ENCODE peak calls at places on chromosome 15, in nine cellular contexts. E is Karpas-422; X is iPS DF 6.9; N is prostate gland; R is neural progenitor cell; D is CD4-positive, CD25-positive, alpha-beta regulatory T cell; B is Peyer's patch; W is astrocyte; U is CD8-positive, alpha-beta memory T cell. S is an unnamed sample. For H3K36me3, the result is how much of the 10 kb centered on the place peaks cover.

GRCh38 chr15:29747837-29748417 is 74.3 kb downstream of the TJP1 start:
- DNase-seq in N (no peak), R (no peak), W (no peak), D (no peak), E (peak), B (no peak), U (no peak), X (no peak), S (peak)

GRCh38 chr15:71109890-71110289 is 5.4 kb upstream of the THSD4 start:
- DNase-seq in X (no peak), R (no peak), B (no peak), D (no peak), E (no peak), U (no peak), N (no peak), W (no peak), S (no peak)

GRCh38 chr15:39598186-39598850 is 17.4 kb downstream of the THBS1 start:
- DNase-seq in B (no peak), R (no peak), E (no peak), N (no peak), D (no peak), W (no peak), U (no peak), X (no peak), S (no peak)

GRCh38 chr15:39784125-39784524 is 1.5 kb upstream of the FSIP1 start:
- DNase-seq in E (peak), N (no peak), R (no peak), X (no peak), W (no peak), U (no peak), D (no peak), B (no peak), S (no peak)

GRCh38 chr15:25053000-25053815 is 98.4 kb downstream of the SNRPN start:
- DNase-seq in R (no peak), W (no peak), D (no peak), B (no peak), N (no peak), U (no peak), E (no peak), X (no peak), S (no peak)

GRCh38 chr15:75195122-75195765 is 6.4 kb upstream of the C15orf39 start:
- DNase-seq in N (no peak), E (no peak), U (no peak), W (no peak), D (no peak), B (no peak), R (peak), X (no peak), S (no peak)

GRCh38 chr15:35519536-35520149 is 26.3 kb downstream of the DPH6 start:
- DNase-seq in W (peak), R (peak), E (peak), N (no peak), D (peak), X (no peak), U (no peak), B (no peak), S (peak)

GRCh38 chr15:39598958-39599845 is 18.3 kb downstream of the THBS1 start:
- DNase-seq in X (no peak), N (no peak), B (no peak), W (no peak), U (no peak), R (no peak), D (no peak), E (no peak), S (no peak)

GRCh38 chr15:92780816-92781215 is 119.3 kb upstream of the CHD2 start:
- DNase-seq in U (no peak), B (no peak), W (no peak), R (no peak), X (no peak), E (peak), N (no peak), D (no peak), S (no peak)

GRCh38 chr15:29685156-29686078 is 136.9 kb downstream of the TJP1 start:
- DNase-seq in X (no peak), U (no peak), N (no peak), R (no peak), W (peak), B (no peak), E (no peak), D (no peak), S (no peak)

GRCh38 chr15:98164573-98164972 is 204.1 kb downstream of the ARRDC4 start:
- DNase-seq in B (no peak), N (no peak), D (no peak), W (no peak), E (no peak), U (no peak), R (no peak), X (no peak), S (no peak)

GRCh38 chr15:94080989-94081605 is 150.3 kb upstream of the MCTP2 start:
- DNase-seq in R (no peak), X (no peak), U (no peak), D (no peak), N (no peak), B (no peak), W (no peak), E (no peak), S (no peak)

GRCh38 chr15:48802867-48803266 is 8.0 kb downstream of the CEP152 start:
- DNase-seq in W (peak), E (no peak), N (no peak), X (no peak), B (no peak), D (no peak), U (no peak), R (no peak), S (peak)

GRCh38 chr15:74460298-74460697 is 662 bp downstream of the UBL7 start:
- DNase-seq in W (no peak), D (no peak), U (no peak), B (no peak), E (peak), R (no peak), X (no peak), N (no peak), S (no peak)

GRCh38 chr15:80607288-80607980 is 87.7 kb upstream of the ABHD17C start:
- DNase-seq in U (no peak), R (no peak), E (no peak), B (no peak), X (no peak), D (no peak), N (no peak), W (no peak), S (no peak)

GRCh38 chr15:37877851-37878577 is 56.4 kb upstream of the TMCO5A start:
- DNase-seq in U (no peak), E (no peak), D (no peak), N (no peak), X (no peak), W (peak), R (no peak), B (no peak), S (peak)

GRCh38 chr15:25766421-25766820 is 96.7 kb downstream of the ATP10A start:
- DNase-seq in U (no peak), W (no peak), E (no peak), R (no peak), N (no peak), D (no peak), B (no peak), X (no peak), S (no peak)

GRCh38 chr15:55652363-55652762 is 64.2 kb upstream of the PYGO1 start:
- DNase-seq in N (no peak), B (no peak), W (no peak), X (no peak), D (no peak), E (no peak), R (peak), U (no peak), S (no peak)

GRCh38 chr15:45221053-45221599 is 30.9 kb upstream of the SLC28A2 start:
- DNase-seq in U (no peak), X (no peak), D (no peak), B (no peak), N (no peak), R (no peak), W (no peak), E (no peak), S (no peak)

GRCh38 chr15:33215941-33216872 is 21.7 kb upstream of the FMN1 start:
- DNase-seq in B (no peak), D (peak), R (peak), U (no peak), E (peak), X (no peak), W (no peak), N (no peak), S (peak)

GRCh38 chr15:72047020-72047419 is 70.9 kb downstream of the MYO9A start:
- DNase-seq in B (no peak), D (no peak), U (no peak), X (no peak), E (no peak), R (no peak), W (peak), N (no peak), S (no peak)

GRCh38 chr15:70412717-70413266 is 315.1 kb upstream of the TLE3 start:
- DNase-seq in W (no peak), N (no peak), X (no peak), B (no peak), U (no peak), E (no peak), R (no peak), D (no peak), S (peak)

GRCh38 chr15:52101542-52102340 is 10.8 kb downstream of the BCL2L10 start:
- DNase-seq in E (peak), R (no peak), X (no peak), D (no peak), N (no peak), W (no peak), B (no peak), U (no peak), S (no peak)

GRCh38 chr15:88985547-88986393 is 72.6 kb upstream of the MFGE8 start:
- DNase-seq in W (no peak), N (no peak), E (no peak), X (peak), U (no peak), R (no peak), D (no peak), B (no peak), S (no peak)

GRCh38 chr15:29337156-29337959 is 67.7 kb upstream of the NSMCE3 start:
- DNase-seq in B (no peak), R (no peak), E (no peak), X (no peak), N (peak), U (no peak), D (no peak), W (no peak), S (no peak)

GRCh38 chr15:99507016-99507731 is 58.6 kb upstream of the MEF2A start:
- DNase-seq in B (no peak), R (no peak), X (no peak), N (no peak), D (no peak), E (peak), W (peak), U (no peak), S (peak)

GRCh38 chr15:65757256-65757655 is 34.8 kb downstream of the DENND4A start:
- DNase-seq in N (no peak), X (no peak), R (no peak), U (no peak), B (no peak), D (no peak), W (no peak), E (no peak), S (no peak)

GRCh38 chr15:93173369-93173768 is 84.4 kb upstream of the RGMA start:
- DNase-seq in R (no peak), D (no peak), B (no peak), E (no peak), N (no peak), W (peak), U (no peak), X (no peak), S (no peak)

GRCh38 chr15:72866086-72866646 is 82.6 kb upstream of the ADPGK start:
- DNase-seq in W (no peak), N (no peak), D (no peak), E (no peak), B (no peak), X (no peak), U (no peak), R (no peak), S (no peak)

GRCh38 chr15:62389887-62390792 is 225.1 kb upstream of the C2CD4B start:
- DNase-seq in N (peak), E (peak), W (peak), U (peak), R (peak), D (peak), X (no peak), B (peak), S (peak)

DNA sequence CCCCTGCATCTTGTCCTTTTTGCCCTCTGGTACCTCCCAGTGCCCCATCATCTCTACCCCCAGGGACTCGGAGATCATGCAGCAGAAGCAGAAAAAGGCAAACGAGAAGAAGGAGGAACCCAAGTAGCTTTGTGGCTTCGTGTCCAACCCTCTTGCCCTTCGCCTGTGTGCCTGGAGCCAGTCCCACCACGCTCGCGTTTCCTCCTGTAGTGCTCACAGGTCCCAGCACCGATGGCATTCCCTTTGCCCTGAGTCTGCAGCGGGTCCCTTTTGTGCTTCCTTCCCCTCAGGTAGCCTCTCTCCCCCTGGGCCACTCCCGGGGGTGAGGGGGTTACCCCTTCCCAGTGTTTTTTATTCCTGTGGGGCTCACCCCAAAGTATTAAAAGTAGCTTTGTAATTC is 1.5 kb downstream of the SERF2 start:
- DNase-seq in X (no peak), U (no peak), W (no peak), E (no peak), R (no peak), N (no peak), B (no peak), D (no peak), S (no peak)
- H3K36me3 ChIP-seq in X (under half), U (under half), W (under half), E (under half), R (under half), N (under half), B (under half), D (under half), S (under half)

GRCh38 chr15:82132742-82133141 is 86.9 kb upstream of the MEX3B start:
- DNase-seq in W (peak), R (no peak), N (no peak), E (no peak), D (no peak), U (no peak), X (no peak), B (no peak), S (no peak)
- H3K4me3 ChIP-seq in W (no peak), R (no peak), N (no peak), E (no peak), D (no peak), U (no peak), X (no peak), B (no peak), S (no peak)

DNA sequence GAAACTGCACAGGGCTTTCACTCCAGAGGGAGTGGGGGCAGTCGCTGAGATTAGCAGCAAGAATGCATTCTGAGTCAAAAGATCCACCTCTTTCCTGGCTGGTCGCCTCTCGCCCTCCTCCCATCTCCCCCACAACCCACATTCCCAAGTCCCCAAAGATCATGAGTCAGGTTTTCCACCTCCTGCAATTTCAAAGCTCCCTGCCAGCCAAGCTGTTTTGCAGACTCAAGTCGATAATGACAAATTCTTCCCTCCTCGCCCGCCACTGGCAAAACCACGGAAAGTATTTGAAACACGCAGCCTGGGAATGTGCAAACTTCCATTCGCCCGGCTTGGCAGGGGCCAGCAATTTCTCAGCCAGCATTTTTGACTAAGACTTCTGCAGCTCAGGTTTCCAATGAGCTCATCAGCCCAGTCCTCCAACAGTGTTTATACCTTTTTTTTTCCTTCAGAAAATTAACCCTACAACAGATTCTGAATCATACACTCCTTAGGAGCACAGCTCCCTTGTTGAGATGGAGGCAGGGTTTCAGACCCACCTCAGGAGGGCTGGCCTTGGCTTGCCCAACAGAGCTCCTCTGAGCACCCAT is 181.4 kb downstream of the SMAD6 start:
- DNase-seq in R (peak), W (peak), X (peak), D (no peak), B (peak), E (no peak), N (peak), U (no peak), S (peak)
- H3K27ac ChIP-seq in R (no peak), W (peak), X (no peak), D (no peak), B (no peak), E (no peak), N (peak), U (no peak), S (peak)

GRCh38 chr15:41473418-41473817 is 20.3 kb upstream of the ITPKA start:
- DNase-seq in N (no peak), B (no peak), E (no peak), W (no peak), R (no peak), U (no peak), X (no peak), D (no peak), S (no peak)
- H3K36me3 ChIP-seq in N (under half), B (under half), E (under half), W (under half), R (under half), U (half or more), X (under half), D (half or more), S (half or more)

GRCh38 chr15:21270474-21270873 is 169.8 kb downstream of the POTEB3 start:
- DNase-seq in U (no peak), D (no peak), N (no peak), W (no peak), X (no peak), R (no peak), E (no peak), B (no peak), S (peak)

GRCh38 chr15:21267686-21268395 is 172.5 kb downstream of the POTEB3 start:
- DNase-seq in W (no peak), B (no peak), D (no peak), N (no peak), U (no peak), X (no peak), E (no peak), R (no peak), S (peak)

GRCh38 chr15:21262851-21263400 is 177.4 kb downstream of the POTEB3 start:
- DNase-seq in E (no peak), X (no peak), D (no peak), N (no peak), U (no peak), W (no peak), R (no peak), B (no peak), S (no peak)

GRCh38 chr15:21269121-21269520 is 171.2 kb downstream of the POTEB3 start:
- DNase-seq in U (no peak), E (no peak), W (no peak), B (no peak), D (no peak), R (no peak), N (no peak), X (no peak), S (no peak)

GRCh38 chr15:21267231-21267630 is 173.1 kb downstream of the POTEB3 start:
- DNase-seq in E (no peak), U (no peak), R (no peak), D (no peak), W (no peak), B (no peak), N (no peak), X (no peak), S (no peak)
- H3K4me3 ChIP-seq in E (no peak), U (no peak), R (no peak), D (no peak), W (no peak), B (no peak), N (no peak), X (no peak), S (no peak)

GRCh38 chr15:90064931-90065681 is 37.2 kb downstream of the IDH2 start:
- DNase-seq in E (no peak), B (no peak), X (no peak), D (no peak), W (no peak), R (no peak), N (no peak), U (no peak), S (no peak)

GRCh38 chr15:90063733-90064247 is 38.5 kb downstream of the IDH2 start:
- DNase-seq in W (no peak), X (no peak), E (no peak), B (peak), R (no peak), N (no peak), U (no peak), D (no peak), S (no peak)

GRCh38 chr15:90060797-90061196 is 41.5 kb downstream of the IDH2 start:
- DNase-seq in W (no peak), N (no peak), D (no peak), R (no peak), E (no peak), X (no peak), U (no peak), B (no peak), S (no peak)

GRCh38 chr15:90062023-90062728 is 40.1 kb downstream of the IDH2 start:
- DNase-seq in B (peak), R (peak), X (peak), U (peak), W (no peak), E (peak), N (peak), D (peak), S (peak)

GRCh38 chr15:90062729-90063684 is 39.3 kb downstream of the IDH2 start:
- DNase-seq in U (no peak), B (no peak), W (no peak), X (no peak), E (no peak), D (no peak), N (no peak), R (no peak), S (no peak)
- H3K27ac ChIP-seq in U (no peak), B (peak), W (no peak), X (no peak), E (peak), D (peak), N (peak), R (peak), S (no peak)

GRCh38 chr15:61339526-61339925 is 110.4 kb upstream of the RORA start:
- DNase-seq in W (no peak), U (no peak), X (no peak), B (no peak), D (no peak), E (no peak), R (no peak), N (no peak), S (no peak)

GRCh38 chr15:61342390-61342789 is 113.3 kb upstream of the RORA start:
- DNase-seq in X (no peak), U (no peak), D (no peak), N (no peak), B (no peak), W (no peak), R (no peak), E (no peak), S (no peak)

GRCh38 chr15:61335998-61336648 is 107.0 kb upstream of the RORA start:
- DNase-seq in B (no peak), N (no peak), U (no peak), W (no peak), X (no peak), D (no peak), E (no peak), R (no peak), S (no peak)

GRCh38 chr15:61337541-61337940 is 108.4 kb upstream of the RORA start:
- DNase-seq in E (no peak), D (no peak), R (no peak), B (no peak), W (no peak), U (no peak), X (no peak), N (no peak), S (no peak)
- H3K36me3 ChIP-seq in E (under half), D (under half), R (under half), B (under half), W (under half), U (under half), X (under half), N (under half), S (under half)

DNA sequence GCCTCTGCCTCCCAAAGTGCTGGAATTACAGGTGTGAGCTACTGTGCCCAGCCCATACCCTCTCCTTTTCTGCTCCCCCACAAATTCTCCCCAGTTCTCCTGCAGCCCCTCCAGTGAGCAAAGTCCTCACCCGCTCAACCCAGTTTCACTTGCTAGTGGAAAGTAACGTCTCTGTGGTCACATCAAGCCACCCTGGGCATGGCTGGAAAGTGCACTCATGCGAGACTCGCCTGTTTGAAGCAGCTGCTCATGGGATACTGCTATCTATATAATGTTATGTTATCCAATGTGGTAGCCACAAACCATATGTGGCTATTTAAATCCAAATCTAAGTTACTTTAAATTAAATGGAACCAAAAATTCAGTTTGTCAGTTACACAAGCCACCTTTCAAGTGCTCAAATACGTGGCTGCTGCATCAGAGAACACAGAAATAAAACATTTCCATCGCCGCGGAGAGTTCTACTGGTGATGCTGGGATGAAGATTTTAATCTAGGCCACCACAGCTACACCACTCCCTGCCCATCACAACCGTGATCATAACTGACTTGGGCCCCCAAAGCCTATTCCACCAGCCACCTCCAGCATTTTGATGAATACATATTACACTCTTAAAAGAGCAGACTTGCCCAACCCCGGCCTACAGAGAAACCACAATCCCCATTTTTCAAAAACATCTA is 119.4 kb downstream of the LIPC start:
- DNase-seq in D (no peak), E (no peak), U (no peak), R (no peak), W (no peak), B (no peak), X (no peak), N (no peak), S (no peak)
- H3K4me3 ChIP-seq in D (no peak), E (no peak), U (no peak), R (no peak), W (peak), B (no peak), X (no peak), N (no peak), S (no peak)